ENCODE peak calls at places on chromosomes 16 and 17, in four cellular contexts. One of them, this sample, is unnamed.

GRCh38 chr17:68399638-68400403 is 57.5 kb downstream of the WIPI1 start:
- DNase-seq in EL: peak
- DNase-seq in AG09319: peak
- DNase-seq in Peyer's patch: no peak
- DNase-seq in this sample: peak

GRCh38 chr17:65345261-65346060 is 208.3 kb downstream of the RGS9 start:
- DNase-seq in AG09319: no peak
- DNase-seq in Peyer's patch: no peak
- DNase-seq in EL: peak
- DNase-seq in this sample: no peak

GRCh38 chr16:12147681-12148479 is 171.3 kb downstream of the SNX29 start:
- DNase-seq in AG09319: no peak
- DNase-seq in Peyer's patch: no peak
- DNase-seq in EL: no peak
- DNase-seq in this sample: no peak

GRCh38 chr17:17685775-17686291 is 4.6 kb downstream of the RAI1 start:
- DNase-seq in EL: peak
- DNase-seq in AG09319: no peak
- DNase-seq in Peyer's patch: no peak
- DNase-seq in this sample: peak

GRCh38 chr17:79294459-79295071 is 219.9 kb downstream of the ENGASE start:
- DNase-seq in Peyer's patch: no peak
- DNase-seq in AG09319: no peak
- DNase-seq in EL: peak
- DNase-seq in this sample: no peak

GRCh38 chr16:10668322-10669045 is 26.2 kb downstream of the TEKT5 start:
- DNase-seq in EL: peak
- DNase-seq in Peyer's patch: no peak
- DNase-seq in AG09319: no peak
- DNase-seq in this sample: no peak

GRCh38 chr16:74578838-74579237 is 28.1 kb downstream of the GLG1 start:
- DNase-seq in Peyer's patch: no peak
- DNase-seq in EL: no peak
- DNase-seq in AG09319: no peak
- DNase-seq in this sample: no peak

GRCh38 chr16:68420366-68420765 is 27.9 kb downstream of the SMPD3 start:
- DNase-seq in EL: no peak
- DNase-seq in Peyer's patch: no peak
- DNase-seq in AG09319: no peak
- DNase-seq in this sample: no peak

GRCh38 chr17:16443390-16444257 is 28.3 kb downstream of the TRPV2 start:
- DNase-seq in AG09319: no peak
- DNase-seq in EL: peak
- DNase-seq in Peyer's patch: no peak
- DNase-seq in this sample: no peak

GRCh38 chr17:5272313-5272712 is 9.8 kb upstream of the RABEP1 start:
- DNase-seq in AG09319: no peak
- DNase-seq in EL: no peak
- DNase-seq in Peyer's patch: no peak
- DNase-seq in this sample: no peak

GRCh38 chr16:28572659-28573510 is 19.2 kb downstream of the SGF29 start:
- DNase-seq in Peyer's patch: no peak
- DNase-seq in EL: no peak
- DNase-seq in AG09319: no peak
- DNase-seq in this sample: no peak

GRCh38 chr17:30950669-30951399 is 20.0 kb upstream of the RNF135 start:
- DNase-seq in AG09319: peak
- DNase-seq in EL: peak
- DNase-seq in Peyer's patch: no peak
- DNase-seq in this sample: no peak

GRCh38 chr17:8662973-8663372 is 32.4 kb upstream of the MYH10 start:
- DNase-seq in AG09319: no peak
- DNase-seq in EL: no peak
- DNase-seq in Peyer's patch: no peak
- DNase-seq in this sample: no peak

GRCh38 chr16:87305505-87306391 is 11.4 kb downstream of the C16orf95 start:
- DNase-seq in Peyer's patch: no peak
- DNase-seq in AG09319: peak
- DNase-seq in EL: peak
- DNase-seq in this sample: no peak

GRCh38 chr17:69729937-69730336 is 315.4 kb downstream of the MAP2K6 start:
- DNase-seq in Peyer's patch: no peak
- DNase-seq in EL: peak
- DNase-seq in AG09319: no peak
- DNase-seq in this sample: no peak

This sample was measured in amniotic stem cell.